ENCODE peak calls at places on chromosome 1, in five cellular contexts. E is left ventricle myocardium inferior, C is A673, I is AG04450, A is fibroblast of mammary gland. S is an unnamed sample.

GRCh38 chr1:192978195-192978710 is 80.9 kb downstream of the UCHL5 start:
- DNase-seq in E (no peak), C (no peak), I (no peak), A (no peak), S (no peak)

GRCh38 chr1:36529762-36530260 is 47.1 kb upstream of the CSF3R start:
- DNase-seq in E (no peak), C (no peak), I (no peak), A (no peak), S (no peak)

GRCh38 chr1:9714257-9714718 is 62.8 kb downstream of the PIK3CD start:
- DNase-seq in E (no peak), C (no peak), I (no peak), A (no peak), S (no peak)

GRCh38 chr1:151638074-151638775 is 26.4 kb downstream of the SNX27 start:
- DNase-seq in E (no peak), C (no peak), I (no peak), A (no peak), S (no peak)

GRCh38 chr1:101257500-101258325 is 20.9 kb downstream of the S1PR1 start:
- DNase-seq in E (no peak), C (no peak), I (no peak), A (no peak), S (no peak)

GRCh38 chr1:160550572-160551034 is 27.5 kb upstream of the SLAMF6 start:
- DNase-seq in E (no peak), C (peak), I (no peak), A (no peak), S (no peak)

GRCh38 chr1:2914702-2915101 is 106.6 kb upstream of the ACTRT2 start:
- DNase-seq in E (no peak), C (no peak), I (no peak), A (no peak), S (no peak)

GRCh38 chr1:921011-921837 is 2.5 kb upstream of the SAMD11 start:
- DNase-seq in E (peak), C (peak), I (peak), A (peak), S (peak)

GRCh38 chr1:162631546-162632233 is 574 bp upstream of the DDR2 start:
- DNase-seq in E (peak), C (peak), I (peak), A (peak), S (peak)

GRCh38 chr1:159771501-159771900 is 9.3 kb upstream of the DUSP23 start:
- DNase-seq in E (no peak), C (no peak), I (no peak), A (no peak), S (no peak)

GRCh38 chr1:108896160-108897150 is 19.7 kb downstream of the GPSM2 start:
- DNase-seq in E (no peak), C (no peak), I (peak), A (peak), S (peak)

GRCh38 chr1:47709302-47710074 is 271.6 kb downstream of the FOXD2 start:
- DNase-seq in E (no peak), C (peak), I (no peak), A (no peak), S (no peak)

GRCh38 chr1:78884685-78885452 is 121.7 kb downstream of the ADGRL4 start:
- DNase-seq in E (no peak), C (peak), I (no peak), A (peak), S (peak)

GRCh38 chr1:243558556-243558955 is 291.5 kb downstream of the AKT3 start:
- DNase-seq in E (no peak), C (no peak), I (no peak), A (no peak), S (no peak)

GRCh38 chr1:185419718-185420117 is 102.7 kb upstream of the IVNS1ABP start:
- DNase-seq in E (no peak), C (no peak), I (no peak), A (no peak), S (no peak)

GRCh38 chr1:161801955-161802354 is 35.8 kb downstream of the ATF6 start:
- DNase-seq in E (no peak), C (no peak), I (no peak), A (peak), S (no peak)

GRCh38 chr1:25140073-25140797 is 92.1 kb downstream of the SYF2 start:
- DNase-seq in E (no peak), C (peak), I (no peak), A (no peak), S (peak)

DNA sequence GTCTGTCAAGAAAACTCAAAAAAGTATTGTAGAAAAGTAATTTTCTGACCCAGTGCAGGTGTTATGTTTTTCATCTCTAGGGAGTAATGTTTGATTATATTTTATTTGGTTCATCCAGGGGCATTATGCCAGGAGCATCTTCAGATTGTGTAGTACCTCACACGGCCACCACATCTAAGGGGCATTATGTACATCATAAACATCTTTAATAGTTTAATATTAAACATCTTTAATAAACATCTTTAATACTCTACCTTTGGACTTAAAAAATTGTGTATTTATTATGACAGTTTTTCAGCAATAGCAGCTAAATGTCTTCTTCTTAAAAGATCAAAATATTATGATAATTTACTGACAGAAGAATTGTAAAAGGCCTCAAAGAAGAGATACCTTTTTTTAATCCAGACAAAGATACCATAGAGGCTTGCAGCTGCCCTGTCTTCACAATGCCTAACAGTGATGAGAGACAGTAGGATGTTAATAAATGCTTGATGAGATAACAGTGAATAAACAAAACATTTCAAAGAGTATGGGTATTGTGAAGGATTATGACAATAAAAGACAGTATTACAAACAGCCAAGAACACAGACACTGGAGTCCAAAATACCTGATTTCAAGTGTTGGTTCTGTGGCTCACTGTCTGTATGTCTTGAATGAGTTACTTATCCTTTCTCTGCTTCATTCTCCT is 240.9 kb upstream of the ADGRL2 start:
- DNase-seq in E (no peak), C (peak), I (no peak), A (peak), S (no peak)
- TF ChIP-seq CTCF in E (peak), C (peak), I (peak), A (peak), S (peak)

DNA sequence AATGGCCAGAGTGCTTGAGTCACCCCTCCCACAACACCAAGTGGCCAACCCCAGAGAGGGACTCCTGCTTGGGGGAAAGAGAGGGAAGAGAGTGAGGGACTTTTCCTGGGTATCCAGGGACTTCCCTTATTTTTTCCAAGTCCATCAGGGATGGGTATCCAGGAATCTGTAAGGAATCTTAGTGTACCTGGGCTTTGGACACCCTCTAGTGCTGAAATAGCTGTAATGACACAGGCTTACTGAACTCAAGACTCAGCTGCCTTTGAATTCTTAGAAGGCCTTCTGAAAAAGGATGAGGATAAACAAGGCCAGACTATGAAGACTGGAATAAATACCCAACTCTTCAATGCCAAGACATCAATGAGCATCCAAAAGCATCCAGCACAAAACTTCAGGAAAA is 12.0 kb downstream of the TSHB start:
- DNase-seq in E (no peak), C (peak), I (no peak), A (peak), S (peak)
- TF ChIP-seq CTCF in E (peak), C (peak), I (peak), A (peak), S (peak)

GRCh38 chr1:111596499-111596898 is 23.1 kb upstream of the RAP1A start:
- DNase-seq in E (no peak), C (no peak), I (no peak), A (no peak), S (no peak)
- TF ChIP-seq CTCF in E (no peak), C (no peak), I (no peak), A (no peak), S (no peak)

GRCh38 chr1:214552174-214552608 is 789 bp upstream of the PTPN14 start:
- DNase-seq in E (peak), C (peak), I (no peak), A (peak), S (peak)

GRCh38 chr1:214553142-214553710 is 1.8 kb upstream of the PTPN14 start:
- DNase-seq in E (no peak), C (no peak), I (no peak), A (no peak), S (no peak)

GRCh38 chr1:214550339-214551051 is 907 bp downstream of the PTPN14 start:
- DNase-seq in E (no peak), C (no peak), I (no peak), A (no peak), S (peak)

GRCh38 chr1:214551052-214551435 is 358 bp downstream of the PTPN14 start:
- DNase-seq in E (peak), C (peak), I (no peak), A (no peak), S (no peak)

DNA sequence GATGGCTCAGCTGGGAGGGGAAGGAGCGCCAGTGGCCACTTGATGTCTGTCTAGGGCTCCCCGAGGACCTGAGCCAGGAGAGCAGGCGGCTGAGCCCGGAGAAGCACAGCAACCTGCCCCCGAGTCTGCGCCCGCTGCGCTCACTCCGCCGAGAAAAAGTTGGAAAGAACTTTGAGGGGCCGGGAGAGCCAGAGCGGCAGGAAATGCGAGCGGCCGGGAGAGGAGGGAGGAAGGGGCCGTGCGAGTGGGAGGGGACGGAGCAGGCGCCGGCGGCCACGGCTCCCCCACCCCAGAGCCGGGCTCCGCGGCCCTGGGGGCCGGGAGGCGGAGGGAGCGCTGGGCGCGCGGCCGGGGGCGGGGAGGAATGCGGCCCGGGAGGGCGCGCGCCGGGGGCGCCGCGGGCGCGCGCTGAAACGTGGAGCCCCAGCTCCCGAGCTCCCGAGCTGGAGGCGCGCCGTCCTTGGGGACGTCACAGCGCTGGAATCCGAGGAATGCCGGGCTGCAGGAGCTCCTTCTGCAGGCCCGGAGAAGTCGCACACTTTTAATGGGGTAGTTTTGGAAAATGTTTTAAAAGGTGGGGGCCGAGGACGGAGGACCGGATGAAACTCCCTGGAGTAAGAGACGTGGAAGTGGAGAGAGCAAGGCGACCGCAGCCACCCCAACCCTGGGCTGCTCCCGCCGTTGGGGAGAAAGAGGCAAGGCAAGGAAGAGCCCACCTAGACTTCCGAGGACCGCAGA is at the start of gene PTPN14:
- DNase-seq in E (peak), C (peak), I (peak), A (peak), S (peak)
- TF ChIP-seq CTCF in E (peak), C (peak), I (peak), A (peak), S (peak)

DNA sequence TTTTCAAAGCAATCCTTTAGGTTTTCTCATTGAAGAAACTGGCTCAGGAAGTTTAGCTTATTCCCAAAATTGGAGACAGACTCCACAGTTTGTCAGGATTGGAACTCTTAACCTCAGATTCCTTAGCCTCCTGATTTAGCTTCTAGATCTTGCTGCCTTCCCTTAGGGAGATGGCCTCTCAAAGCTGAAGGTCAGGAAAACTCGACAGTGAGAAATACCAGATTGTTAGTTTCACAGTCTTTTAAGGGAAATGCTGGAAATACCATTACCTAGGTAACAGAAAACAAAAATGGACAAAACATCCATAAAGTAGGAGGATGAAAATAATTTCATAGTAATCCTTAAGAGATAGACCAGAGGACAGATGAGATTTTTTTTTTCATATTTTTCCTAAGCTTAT is 7.8 kb downstream of the RASAL2 start:
- DNase-seq in E (no peak), C (no peak), I (no peak), A (peak), S (no peak)
- TF ChIP-seq CTCF in E (no peak), C (no peak), I (no peak), A (no peak), S (no peak)

S was measured in astrocyte of the spinal cord.